ENCODE peak calls at places on chromosomes 13 and 19, in five cellular contexts. N, F, Q, H and M are unnamed samples.

GRCh38 chr13:95480131-95480545 is 72.4 kb upstream of the CLDN10 start:
- DNase-seq in N (no peak), F (peak; percentile 65), Q (no peak), H (peak; percentile 71), M (peak; percentile 94)

GRCh38 chr19:49361438-49362047 is 673 bp downstream of the TEAD2 start:
- DNase-seq in N (peak; percentile 91), F (peak; percentile 92), Q (peak; percentile 91), H (no peak), M (no peak)

GRCh38 chr13:92694047-92694446 is 532.6 kb upstream of the GPC6 start:
- DNase-seq in N (no peak), F (no peak), Q (no peak), H (no peak), M (no peak)

GRCh38 chr19:52923782-52924593 is 760 bp upstream of the ZNF888 start:
- DNase-seq in N (no peak), F (peak; percentile 6), Q (peak; percentile 37), H (no peak), M (peak; percentile 89)

GRCh38 chr13:22594041-22594440 is 586.7 kb upstream of the SGCG start:
- DNase-seq in N (no peak), F (no peak), Q (no peak), H (no peak), M (no peak)

GRCh38 chr13:113305208-113305607 is 8.2 kb downstream of the LAMP1 start:
- DNase-seq in N (no peak), F (no peak), Q (no peak), H (no peak), M (no peak)

GRCh38 chr13:38941353-38941945 is 49.2 kb downstream of the STOML3 start:
- DNase-seq in N (no peak), F (no peak), Q (no peak), H (no peak), M (no peak)

GRCh38 chr19:38425810-38426466 is at the start of gene RASGRP4:
- DNase-seq in N (no peak), F (no peak), Q (peak; percentile 76), H (no peak), M (peak; percentile 93)

GRCh38 chr13:48542581-48543341 is 9.9 kb upstream of the RCBTB2 start:
- DNase-seq in N (no peak), F (peak; percentile 86), Q (no peak), H (no peak), M (peak; percentile 42)

GRCh38 chr19:43880483-43880882 is 53.4 kb downstream of the ZNF283 start:
- DNase-seq in N (no peak), F (no peak), Q (no peak), H (no peak), M (no peak)

GRCh38 chr13:114034481-114034891 is 60.6 kb upstream of the C13orf46 start:
- DNase-seq in N (no peak), F (no peak), Q (no peak), H (no peak), M (no peak)

GRCh38 chr13:60329221-60329983 is 67.6 kb upstream of the TDRD3 start:
- DNase-seq in N (peak; percentile 21), F (peak; percentile 2), Q (peak; percentile 32), H (peak; percentile 7), M (peak; percentile 60)

GRCh38 chr19:1292419-1293151 is 6.9 kb downstream of the EFNA2 start:
- DNase-seq in N (no peak), F (no peak), Q (no peak), H (no peak), M (no peak)

GRCh38 chr13:79995334-79995733 is 345.6 kb downstream of the SPRY2 start:
- DNase-seq in N (no peak), F (peak; percentile 44), Q (no peak), H (no peak), M (no peak)

GRCh38 chr19:17450264-17451075 is 2.0 kb upstream of the TMEM221 start:
- DNase-seq in N (peak; percentile 73), F (no peak), Q (no peak), H (no peak), M (peak; percentile 40)

GRCh38 chr19:16462757-16463250 is 9.0 kb downstream of the EPS15L1 start:
- DNase-seq in N (no peak), F (no peak), Q (no peak), H (no peak), M (no peak)

GRCh38 chr19:11288349-11288748 is 7.6 kb upstream of the TSPAN16 start:
- DNase-seq in N (peak; percentile 32), F (peak; percentile 38), Q (no peak), H (no peak), M (peak; percentile 43)

GRCh38 chr13:34867590-34867989 is 74.5 kb upstream of the NBEA start:
- DNase-seq in N (peak; percentile 15), F (no peak), Q (no peak), H (peak; percentile 3), M (no peak)
- H3K4me3 ChIP-seq in N (no peak overlapping the region), F (no peak overlapping the region), Q (no peak overlapping the region), H (no peak overlapping the region), M (no peak overlapping the region)

GRCh38 chr13:89361909-89362308 is 1690.7 kb downstream of the SLITRK5 start:
- DNase-seq in N (peak; percentile 7), F (peak; percentile 26), Q (no peak), H (no peak), M (peak; percentile 19)
- TF ChIP-seq MYC in N (no peak), F (no peak), Q (no peak), H (no peak), M (no peak)

DNA sequence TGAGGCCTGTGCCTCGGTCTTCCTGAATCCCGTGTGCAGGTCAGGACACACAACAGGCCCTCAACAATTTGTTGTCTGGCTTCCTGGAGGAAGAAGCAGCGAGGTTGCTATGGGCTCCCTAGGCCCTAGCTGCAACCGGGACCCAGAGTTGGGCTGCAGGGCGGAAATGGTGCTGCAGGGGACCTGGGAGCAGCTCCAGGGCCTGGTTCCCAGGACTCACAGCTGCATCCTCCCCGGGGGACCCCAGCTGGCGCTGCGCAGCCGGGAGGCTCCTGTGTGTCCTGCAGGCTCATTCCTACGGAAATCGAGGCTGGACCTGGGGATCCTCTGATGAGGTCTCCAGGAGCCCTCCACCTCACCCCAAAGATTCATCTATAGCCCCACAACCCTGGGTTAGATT is 986 bp upstream of the TNFAIP8L1 start:
- DNase-seq in N (no peak), F (peak; percentile 65), Q (no peak), H (no peak), M (no peak)
- TF ChIP-seq MAX in N (no peak), F (no peak), Q (no peak), H (no peak), M (no peak)

DNA sequence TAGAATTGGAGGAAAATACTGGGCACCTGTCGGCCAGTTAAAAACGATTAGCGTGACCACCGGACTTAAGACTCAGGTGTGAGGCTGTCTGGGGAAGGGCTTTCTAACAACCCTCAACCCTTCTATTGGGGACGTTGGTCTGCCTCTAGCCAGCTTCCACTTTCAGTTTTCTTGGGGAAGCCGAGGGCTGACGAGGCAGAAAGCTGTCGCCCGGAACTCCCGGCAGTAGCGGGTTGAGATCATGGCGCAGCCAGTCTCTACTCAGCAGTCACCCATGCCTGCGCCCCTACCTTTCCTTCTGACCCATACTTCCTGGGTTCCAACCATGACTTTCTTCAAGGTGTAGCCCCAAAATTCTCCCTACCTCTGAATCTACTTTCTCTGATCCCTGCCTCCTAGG is 1424.1 kb downstream of the SLITRK1 start:
- DNase-seq in N (no peak), F (no peak), Q (no peak), H (no peak), M (no peak)
- H3K4me3 ChIP-seq in N (no peak overlapping the region), F (no peak overlapping the region), Q (no peak overlapping the region), H (no peak overlapping the region), M (no peak overlapping the region)

DNA sequence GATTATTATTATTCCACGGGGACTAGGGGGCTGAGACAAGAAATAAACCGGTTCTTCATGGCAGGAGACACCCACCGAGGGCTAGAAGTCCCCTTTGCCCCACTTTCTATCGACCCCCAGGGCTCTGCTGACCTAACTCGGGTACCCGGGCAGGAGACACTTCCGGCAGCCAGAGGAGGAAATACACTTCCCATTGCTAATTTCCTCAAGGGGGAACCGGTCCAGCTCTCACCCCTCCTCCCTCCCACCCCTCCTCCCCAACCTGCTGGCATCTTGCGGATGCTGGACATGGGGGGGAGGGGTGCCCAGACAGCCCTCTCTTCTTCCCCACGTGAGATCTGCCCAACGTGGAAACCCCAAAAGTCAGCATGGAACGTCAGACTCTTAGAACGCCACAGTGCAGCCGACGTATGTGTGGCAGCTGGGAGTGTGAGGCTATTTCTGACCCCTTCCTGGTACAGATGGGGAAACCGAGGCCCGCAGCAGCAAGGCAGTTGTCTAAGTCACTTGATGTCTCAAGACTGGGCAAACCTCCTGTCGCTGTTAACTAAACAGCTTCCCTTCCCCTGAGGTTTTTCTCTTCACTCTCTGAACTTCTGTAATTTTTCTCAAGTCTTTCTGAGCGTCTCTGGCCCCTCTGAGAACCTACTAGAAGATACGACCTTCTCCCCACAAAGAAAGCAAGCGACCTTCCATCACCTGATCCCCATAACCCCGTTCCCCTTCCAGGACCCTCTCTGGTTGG is 3.6 kb downstream of the GPR4 start:
- DNase-seq in N (no peak), F (peak; percentile 63), Q (no peak), H (no peak), M (peak; percentile 20)
- TF ChIP-seq MYC in N (no peak), F (peak; percentile 41), Q (no peak), H (no peak), M (no peak)

GRCh38 chr19:33000910-33001309 is 28.9 kb downstream of the FAAP24 start:
- DNase-seq in N (no peak), F (no peak), Q (no peak), H (no peak), M (no peak)

GRCh38 chr19:32998722-32999121 is 26.7 kb downstream of the FAAP24 start:
- DNase-seq in N (no peak), F (no peak), Q (no peak), H (no peak), M (no peak)

GRCh38 chr19:33005440-33005839 is 33.4 kb downstream of the FAAP24 start:
- DNase-seq in N (no peak), F (no peak), Q (no peak), H (no peak), M (no peak)

GRCh38 chr19:32997716-32998355 is 25.8 kb downstream of the FAAP24 start:
- DNase-seq in N (no peak), F (no peak), Q (no peak), H (no peak), M (no peak)

DNA sequence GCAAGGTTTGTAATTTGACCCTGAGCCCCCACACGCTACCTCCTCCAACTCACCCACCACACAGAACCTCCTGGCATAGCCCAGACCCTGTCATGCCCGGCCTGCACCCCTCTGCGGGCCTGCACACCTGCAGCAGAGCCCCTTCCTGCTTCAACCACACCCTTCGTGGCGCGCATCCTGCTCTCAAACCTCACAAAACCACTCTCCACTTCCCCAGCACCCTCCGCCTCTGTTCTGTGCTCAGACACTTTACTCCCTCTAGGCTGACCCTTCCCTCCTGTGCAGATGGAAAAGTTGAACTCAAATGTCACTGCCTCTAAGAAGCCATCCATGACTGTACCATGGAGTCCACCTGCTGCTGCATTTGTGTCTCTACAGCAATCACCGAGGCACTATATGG is 28.5 kb downstream of the FAAP24 start:
- DNase-seq in N (no peak), F (no peak), Q (no peak), H (no peak), M (no peak)
- TF ChIP-seq MAX in N (no peak), F (no peak), Q (no peak), H (no peak), M (no peak)